ENCODE peak calls at places on chromosomes 4 and X, in eight cellular contexts. One of them, this sample, is unnamed. For H3K4me1, the result is how much of the 10 kb centered on the place peaks cover.

GRCh38 chr4:26080876-26081628 is 167.0 kb downstream of the SMIM20 start:
- DNase-seq in spleen: no peak
- DNase-seq in body of pancreas: no peak
- DNase-seq in transverse colon: no peak
- DNase-seq in HCT116: no peak
- DNase-seq in uterus: no peak
- DNase-seq in A549: no peak
- DNase-seq in ovary: no peak
- DNase-seq in this sample: no peak

GRCh38 chrX:136251042-136251991 is at the start of gene MAP7D3:
- DNase-seq in spleen: peak
- DNase-seq in body of pancreas: peak
- DNase-seq in transverse colon: peak
- DNase-seq in HCT116: peak
- DNase-seq in uterus: peak
- DNase-seq in A549: peak
- DNase-seq in ovary: peak
- DNase-seq in this sample: peak

GRCh38 chr4:150181536-150181935 is 103.3 kb downstream of the DCLK2 start:
- DNase-seq in spleen: no peak
- DNase-seq in body of pancreas: no peak
- DNase-seq in transverse colon: no peak
- DNase-seq in HCT116: no peak
- DNase-seq in uterus: no peak
- DNase-seq in A549: no peak
- DNase-seq in ovary: no peak
- DNase-seq in this sample: no peak

GRCh38 chr4:129545599-129546278 is 449.8 kb downstream of the C4orf33 start:
- DNase-seq in spleen: peak
- DNase-seq in body of pancreas: peak
- DNase-seq in transverse colon: peak
- DNase-seq in HCT116: no peak
- DNase-seq in uterus: peak
- DNase-seq in A549: no peak
- DNase-seq in ovary: peak
- DNase-seq in this sample: peak

GRCh38 chr4:76571274-76571673 is 136.2 kb downstream of the SHROOM3 start:
- DNase-seq in spleen: no peak
- DNase-seq in body of pancreas: no peak
- DNase-seq in transverse colon: no peak
- DNase-seq in HCT116: no peak
- DNase-seq in uterus: no peak
- DNase-seq in A549: no peak
- DNase-seq in ovary: no peak
- DNase-seq in this sample: no peak

GRCh38 chrX:154486052-154486395 is 391 bp downstream of the UBL4A start:
- DNase-seq in spleen: peak
- DNase-seq in body of pancreas: peak
- DNase-seq in transverse colon: peak
- DNase-seq in HCT116: no peak
- DNase-seq in uterus: peak
- DNase-seq in A549: peak
- DNase-seq in ovary: peak
- DNase-seq in this sample: peak

GRCh38 chrX:1673337-1673736 is 58.5 kb downstream of the ASMT start:
- DNase-seq in spleen: peak
- DNase-seq in body of pancreas: peak
- DNase-seq in transverse colon: peak
- DNase-seq in HCT116: peak
- DNase-seq in uterus: no peak
- DNase-seq in A549: peak
- DNase-seq in ovary: no peak
- DNase-seq in this sample: no peak

GRCh38 chr4:126267689-126268088 is 952.9 kb downstream of the FAT4 start:
- DNase-seq in spleen: no peak
- DNase-seq in body of pancreas: no peak
- DNase-seq in transverse colon: no peak
- DNase-seq in HCT116: no peak
- DNase-seq in uterus: no peak
- DNase-seq in A549: no peak
- DNase-seq in ovary: no peak
- DNase-seq in this sample: no peak

GRCh38 chr4:8916251-8916913 is 44.7 kb upstream of the HMX1 start:
- DNase-seq in spleen: peak
- DNase-seq in body of pancreas: peak
- DNase-seq in transverse colon: no peak
- DNase-seq in HCT116: no peak
- DNase-seq in uterus: no peak
- DNase-seq in A549: no peak
- DNase-seq in ovary: peak
- DNase-seq in this sample: no peak

GRCh38 chr4:72457158-72457557 is 111.9 kb downstream of the ADAMTS3 start:
- DNase-seq in spleen: no peak
- DNase-seq in body of pancreas: no peak
- DNase-seq in transverse colon: no peak
- DNase-seq in HCT116: no peak
- DNase-seq in uterus: no peak
- DNase-seq in A549: no peak
- DNase-seq in ovary: no peak
- DNase-seq in this sample: no peak

GRCh38 chr4:151025759-151026158 is 10.7 kb upstream of the LRBA start:
- DNase-seq in spleen: no peak
- DNase-seq in body of pancreas: no peak
- DNase-seq in transverse colon: no peak
- DNase-seq in HCT116: no peak
- DNase-seq in uterus: no peak
- DNase-seq in A549: no peak
- DNase-seq in ovary: no peak
- DNase-seq in this sample: no peak

GRCh38 chr4:56130609-56131150 is 181.9 kb downstream of the CEP135 start:
- DNase-seq in spleen: no peak
- DNase-seq in body of pancreas: no peak
- DNase-seq in transverse colon: no peak
- DNase-seq in HCT116: no peak
- DNase-seq in uterus: no peak
- DNase-seq in A549: no peak
- DNase-seq in ovary: no peak
- DNase-seq in this sample: no peak

GRCh38 chrX:11509786-11510185 is 155.9 kb downstream of the ARHGAP6 start:
- DNase-seq in spleen: no peak
- DNase-seq in body of pancreas: no peak
- DNase-seq in transverse colon: no peak
- DNase-seq in HCT116: no peak
- DNase-seq in uterus: no peak
- DNase-seq in A549: no peak
- DNase-seq in ovary: no peak
- DNase-seq in this sample: no peak

GRCh38 chr4:5133201-5133600 is 81.9 kb downstream of the STK32B start:
- DNase-seq in spleen: no peak
- DNase-seq in body of pancreas: no peak
- DNase-seq in transverse colon: no peak
- DNase-seq in HCT116: no peak
- DNase-seq in uterus: no peak
- DNase-seq in A549: no peak
- DNase-seq in ovary: no peak
- DNase-seq in this sample: no peak

GRCh38 chrX:2894885-2895292 is 34.2 kb downstream of the ARSD start:
- DNase-seq in spleen: no peak
- DNase-seq in body of pancreas: peak
- DNase-seq in transverse colon: peak
- DNase-seq in HCT116: no peak
- DNase-seq in uterus: peak
- DNase-seq in A549: no peak
- DNase-seq in ovary: no peak
- DNase-seq in this sample: no peak

GRCh38 chrX:48578661-48579128 is 4.4 kb downstream of the RBM3 start:
- DNase-seq in spleen: no peak
- DNase-seq in body of pancreas: no peak
- DNase-seq in transverse colon: no peak
- DNase-seq in HCT116: no peak
- DNase-seq in uterus: no peak
- DNase-seq in A549: no peak
- DNase-seq in ovary: no peak
- DNase-seq in this sample: no peak
- TF ChIP-seq POLR2A in spleen: no peak
- TF ChIP-seq POLR2A in body of pancreas: no peak
- TF ChIP-seq POLR2A in transverse colon: no peak
- TF ChIP-seq POLR2A in HCT116: no peak
- TF ChIP-seq POLR2A in uterus: no peak
- TF ChIP-seq POLR2A in A549: no peak
- TF ChIP-seq POLR2A in ovary: no peak
- TF ChIP-seq POLR2A in this sample: no peak

GRCh38 chr4:89296399-89296798 is 11.2 kb downstream of the GPRIN3 start:
- DNase-seq in spleen: no peak
- DNase-seq in body of pancreas: no peak
- DNase-seq in transverse colon: no peak
- DNase-seq in HCT116: no peak
- DNase-seq in uterus: no peak
- DNase-seq in A549: no peak
- DNase-seq in ovary: no peak
- DNase-seq in this sample: no peak

GRCh38 chr4:89294583-89295244 is 12.9 kb downstream of the GPRIN3 start:
- DNase-seq in spleen: no peak
- DNase-seq in body of pancreas: no peak
- DNase-seq in transverse colon: no peak
- DNase-seq in HCT116: no peak
- DNase-seq in uterus: no peak
- DNase-seq in A549: no peak
- DNase-seq in ovary: no peak
- DNase-seq in this sample: no peak

GRCh38 chr4:89296871-89297270 is 10.7 kb downstream of the GPRIN3 start:
- DNase-seq in spleen: no peak
- DNase-seq in body of pancreas: no peak
- DNase-seq in transverse colon: no peak
- DNase-seq in HCT116: no peak
- DNase-seq in uterus: no peak
- DNase-seq in A549: no peak
- DNase-seq in ovary: no peak
- DNase-seq in this sample: no peak

GRCh38 chr4:89293299-89293698 is 14.3 kb downstream of the GPRIN3 start:
- DNase-seq in spleen: no peak
- DNase-seq in body of pancreas: no peak
- DNase-seq in transverse colon: no peak
- DNase-seq in HCT116: no peak
- DNase-seq in uterus: no peak
- DNase-seq in A549: no peak
- DNase-seq in ovary: no peak
- DNase-seq in this sample: no peak

DNA sequence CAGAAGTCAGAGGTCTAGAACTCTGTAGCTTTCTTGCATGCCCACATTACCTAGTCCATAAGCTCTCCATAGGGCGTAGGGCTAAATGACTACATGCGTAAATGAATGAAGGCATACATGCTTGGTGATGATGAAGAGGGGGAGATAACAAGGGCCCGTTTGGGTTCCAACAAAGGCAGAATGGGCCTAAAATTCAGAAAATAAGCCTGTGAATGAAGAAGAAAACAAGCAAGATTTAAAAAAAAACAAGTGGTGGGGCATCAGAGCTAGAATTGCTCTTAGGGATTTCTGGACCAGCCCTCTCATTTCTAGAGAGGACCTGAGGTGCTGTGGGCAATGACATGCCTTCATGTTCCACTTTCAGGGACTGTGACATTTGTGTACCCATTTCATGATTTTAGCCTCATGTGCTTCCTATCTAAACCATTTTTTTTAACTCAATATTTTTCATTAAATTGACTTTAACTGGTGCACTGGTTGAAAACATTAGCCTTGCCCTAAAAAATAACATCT is 12.1 kb downstream of the GPRIN3 start:
- DNase-seq in spleen: no peak
- DNase-seq in body of pancreas: no peak
- DNase-seq in transverse colon: no peak
- DNase-seq in HCT116: no peak
- DNase-seq in uterus: no peak
- DNase-seq in A549: no peak
- DNase-seq in ovary: no peak
- DNase-seq in this sample: no peak
- H3K4me1 ChIP-seq in spleen: half or more
- H3K4me1 ChIP-seq in body of pancreas: half or more
- H3K4me1 ChIP-seq in transverse colon: under half
- H3K4me1 ChIP-seq in HCT116: under half
- H3K4me1 ChIP-seq in uterus: under half
- H3K4me1 ChIP-seq in A549: half or more
- H3K4me1 ChIP-seq in ovary: under half
- H3K4me1 ChIP-seq in this sample: half or more

GRCh38 chr4:152779513-152780266 is at the start of the genes ARFIP1 and TIGD4:
- DNase-seq in spleen: peak
- DNase-seq in body of pancreas: peak
- DNase-seq in transverse colon: peak
- DNase-seq in HCT116: peak
- DNase-seq in uterus: peak
- DNase-seq in A549: peak
- DNase-seq in ovary: peak
- DNase-seq in this sample: peak
- TF ChIP-seq POLR2A in spleen: no peak
- TF ChIP-seq POLR2A in body of pancreas: peak
- TF ChIP-seq POLR2A in transverse colon: peak
- TF ChIP-seq POLR2A in HCT116: no peak
- TF ChIP-seq POLR2A in uterus: peak
- TF ChIP-seq POLR2A in A549: peak
- TF ChIP-seq POLR2A in ovary: peak
- TF ChIP-seq POLR2A in this sample: peak

GRCh38 chr4:53553486-53554210 is 37.6 kb downstream of the LNX1 start:
- DNase-seq in spleen: no peak
- DNase-seq in body of pancreas: no peak
- DNase-seq in transverse colon: no peak
- DNase-seq in HCT116: no peak
- DNase-seq in uterus: no peak
- DNase-seq in A549: no peak
- DNase-seq in ovary: no peak
- DNase-seq in this sample: no peak

GRCh38 chr4:53557601-53558000 is 33.7 kb downstream of the LNX1 start:
- DNase-seq in spleen: no peak
- DNase-seq in body of pancreas: no peak
- DNase-seq in transverse colon: no peak
- DNase-seq in HCT116: no peak
- DNase-seq in uterus: no peak
- DNase-seq in A549: no peak
- DNase-seq in ovary: no peak
- DNase-seq in this sample: no peak

GRCh38 chr4:53558061-53558801 is 33.1 kb downstream of the LNX1 start:
- DNase-seq in spleen: no peak
- DNase-seq in body of pancreas: no peak
- DNase-seq in transverse colon: no peak
- DNase-seq in HCT116: no peak
- DNase-seq in uterus: no peak
- DNase-seq in A549: no peak
- DNase-seq in ovary: no peak
- DNase-seq in this sample: no peak

GRCh38 chr4:53552711-53553110 is 38.6 kb downstream of the LNX1 start:
- DNase-seq in spleen: no peak
- DNase-seq in body of pancreas: no peak
- DNase-seq in transverse colon: no peak
- DNase-seq in HCT116: no peak
- DNase-seq in uterus: no peak
- DNase-seq in A549: no peak
- DNase-seq in ovary: no peak
- DNase-seq in this sample: no peak

DNA sequence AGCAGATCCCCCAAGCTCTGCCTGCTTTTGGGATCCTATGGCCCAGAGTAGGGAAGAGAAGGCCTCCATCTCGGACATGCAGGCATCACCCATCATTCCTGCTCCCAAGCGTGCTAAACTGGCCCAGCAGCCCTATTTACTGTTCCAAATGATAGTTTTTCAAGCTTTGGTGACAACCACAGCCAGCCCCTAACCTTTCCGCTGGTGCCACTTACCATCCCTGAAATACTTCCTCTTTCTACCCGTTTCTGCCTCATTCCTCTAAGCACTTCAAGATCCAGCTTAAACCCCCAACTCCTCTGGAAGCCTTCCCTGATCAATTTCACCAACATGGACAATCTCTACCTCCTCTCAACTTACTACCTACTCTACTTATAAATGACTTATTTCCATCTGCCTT is 36.2 kb downstream of the LNX1 start:
- DNase-seq in spleen: no peak
- DNase-seq in body of pancreas: no peak
- DNase-seq in transverse colon: no peak
- DNase-seq in HCT116: no peak
- DNase-seq in uterus: no peak
- DNase-seq in A549: no peak
- DNase-seq in ovary: no peak
- DNase-seq in this sample: no peak
- H3K4me1 ChIP-seq in spleen: under half
- H3K4me1 ChIP-seq in body of pancreas: under half
- H3K4me1 ChIP-seq in transverse colon: under half
- H3K4me1 ChIP-seq in HCT116: under half
- H3K4me1 ChIP-seq in uterus: under half
- H3K4me1 ChIP-seq in A549: under half
- H3K4me1 ChIP-seq in ovary: under half
- H3K4me1 ChIP-seq in this sample: under half

This sample was measured in heart left ventricle.